ENCODE peak calls at places on chromosomes 11 and 22, in six cellular contexts. Z is effector memory CD4-positive, alpha-beta T cell; N is OCI-LY7; F is ovary; K is heart right ventricle; T is upper lobe of right lung. C is an unnamed sample.

GRCh38 chr22:17814084-17814483 is 39.8 kb upstream of the BID start:
- DNase-seq in N (no peak), F (no peak), Z (no peak), K (no peak), T (no peak), C (no peak)

GRCh38 chr22:26174280-26174679 is 5.0 kb downstream of the SEZ6L start:
- DNase-seq in T (no peak), N (no peak), K (no peak), Z (no peak), F (no peak), C (no peak)

GRCh38 chr11:88535266-88535665 is 197.7 kb upstream of the CTSC start:
- DNase-seq in F (no peak), Z (no peak), K (no peak), N (no peak), T (no peak), C (no peak)

GRCh38 chr11:85096939-85097338 is 530.2 kb downstream of the DLG2 start:
- DNase-seq in K (no peak), F (no peak), N (peak; percentile 51), T (no peak), Z (no peak), C (no peak)

GRCh38 chr11:5624489-5625278 is at the start of gene TRIM34:
- DNase-seq in N (peak; percentile 89), K (no peak), F (peak; percentile 53), Z (peak; percentile 50), T (no peak), C (no peak)

GRCh38 chr11:128704517-128704916 is 10.6 kb downstream of the FLI1 start:
- DNase-seq in Z (no peak), T (no peak), N (no peak), F (no peak), K (no peak), C (no peak)

GRCh38 chr22:47582067-47582466 is 819.6 kb downstream of the TBC1D22A start:
- DNase-seq in K (no peak), N (no peak), T (no peak), F (no peak), Z (no peak), C (no peak)

GRCh38 chr11:77619576-77620198 is 17.9 kb downstream of the CLNS1A start:
- DNase-seq in N (peak; percentile 67), F (no peak), K (no peak), T (no peak), Z (no peak), C (no peak)

GRCh38 chr22:31753634-31754471 is at the start of gene DEPDC5:
- DNase-seq in K (peak; percentile 98), T (peak; percentile 98), Z (peak; percentile 94), F (peak; percentile 97), N (peak; percentile 95), C (peak; percentile 98)

GRCh38 chr22:40392618-40393017 is 22.2 kb downstream of the SGSM3 start:
- DNase-seq in N (no peak), F (no peak), T (no peak), Z (no peak), K (no peak), C (no peak)

GRCh38 chr11:131906963-131907362 is 536.5 kb downstream of the NTM start:
- DNase-seq in N (no peak), K (no peak), Z (no peak), F (no peak), T (no peak), C (no peak)

DNA sequence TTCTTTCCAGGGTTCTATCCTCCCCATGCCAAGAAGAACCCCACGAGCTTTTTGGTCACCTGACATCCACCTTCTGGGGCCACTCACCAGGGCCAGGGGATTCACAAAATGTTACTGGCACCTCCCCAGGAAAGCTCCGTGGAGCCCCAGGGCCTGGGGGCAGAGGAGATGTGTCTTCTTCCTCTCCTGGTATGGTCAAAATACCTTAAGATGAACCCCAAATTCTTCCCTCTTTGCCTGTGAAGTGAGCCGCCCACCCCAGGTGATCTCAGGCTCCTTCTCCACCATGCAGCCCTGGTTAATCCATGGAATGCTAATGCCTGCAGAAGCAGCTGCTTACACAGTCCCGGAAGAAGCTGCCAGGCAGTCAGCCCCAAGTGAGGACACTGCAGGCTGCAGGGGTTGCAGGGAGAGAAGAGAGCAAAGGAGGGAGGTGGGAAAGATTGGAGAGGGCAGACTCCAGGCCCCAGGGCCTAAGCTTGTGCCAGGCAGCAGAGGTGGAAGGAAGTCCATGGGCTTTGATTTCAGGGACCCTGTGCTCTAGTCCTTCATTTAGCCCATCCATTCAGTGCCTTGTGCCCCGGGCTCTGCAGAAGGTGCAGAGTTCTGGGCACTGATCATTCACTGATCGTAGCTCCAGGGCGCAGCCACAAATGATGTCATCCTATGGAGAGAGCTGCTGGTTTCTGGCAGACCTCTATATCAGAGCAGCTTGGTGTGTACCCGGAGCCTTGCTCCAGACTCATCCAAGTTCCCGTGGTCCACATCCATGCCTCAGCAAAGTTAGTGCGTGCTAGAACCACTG is 127.9 kb upstream of the NECTIN1 start:
- DNase-seq in K (no peak), T (no peak), F (no peak), Z (no peak), N (no peak), C (no peak)
- H3K36me3 ChIP-seq in K (no peaks in the 10 kb centered on the region), T (no peaks in the 10 kb centered on the region), F (no peaks in the 10 kb centered on the region), Z (no peaks in the 10 kb centered on the region), N (no peaks in the 10 kb centered on the region), C (no peaks in the 10 kb centered on the region)

DNA sequence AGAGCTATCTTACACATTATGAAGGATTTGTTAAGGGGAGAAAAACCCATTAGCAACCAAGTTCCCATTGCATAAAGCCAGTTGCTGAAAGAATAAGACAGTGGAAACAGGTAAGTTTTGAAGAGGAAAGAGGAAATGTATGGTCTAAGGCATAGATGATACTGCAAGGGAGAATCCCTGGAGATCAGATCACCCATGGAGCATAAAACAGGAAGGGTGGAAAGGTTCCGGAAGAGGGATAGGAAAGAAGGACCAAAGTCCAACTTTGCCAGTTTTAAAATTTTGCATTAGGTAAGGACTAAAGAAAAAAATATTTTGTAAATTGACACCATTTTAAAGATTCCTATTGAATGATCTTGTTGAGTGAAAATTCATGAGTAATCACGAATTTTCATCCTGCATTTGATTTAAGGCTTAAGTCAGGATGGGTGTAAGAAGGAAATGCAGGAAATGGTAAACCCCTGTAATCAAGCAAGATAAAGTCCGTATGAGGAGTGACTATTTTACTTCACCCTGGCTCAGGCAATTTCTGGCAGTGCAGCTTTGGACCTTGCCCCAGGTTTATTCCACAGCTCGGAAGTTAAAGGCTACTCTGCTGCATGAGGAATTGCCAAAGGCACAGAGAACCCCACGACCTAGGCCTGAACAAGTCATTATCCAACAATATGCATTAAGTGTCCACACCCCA is 70.9 kb downstream of the CCDC34 start:
- DNase-seq in Z (no peak), K (no peak), F (no peak), T (no peak), N (no peak), C (no peak)
- H3K4me3 ChIP-seq in Z (no peak overlapping the region), K (no peak overlapping the region), F (no peak overlapping the region), T (no peak overlapping the region), N (no peak overlapping the region), C (no peak overlapping the region)

GRCh38 chr11:129884581-129884980 is 10.8 kb downstream of the NFRKB start:
- DNase-seq in K (no peak), T (no peak), Z (no peak), N (no peak), F (no peak), C (no peak)
- H3K36me3 ChIP-seq in K (peaks cover 76% of the 10 kb centered on the region), T (peaks cover 97% of the 10 kb centered on the region), Z (peaks cover 82% of the 10 kb centered on the region), N (peaks cover 99% of the 10 kb centered on the region), F (peaks cover 2% of the 10 kb centered on the region), C (peaks cover 100% of the 10 kb centered on the region)

GRCh38 chr22:36355894-36356293 is 31.9 kb downstream of the MYH9 start:
- DNase-seq in N (no peak), Z (no peak), K (no peak), F (no peak), T (no peak), C (no peak)
- H3K4me3 ChIP-seq in N (no peak overlapping the region), Z (no peak overlapping the region), K (peak overlapping the region; percentile 0), F (no peak overlapping the region), T (no peak overlapping the region), C (peak overlapping the region; percentile 28)

GRCh38 chr22:34278121-34278520 is 357.8 kb upstream of the LARGE1 start:
- DNase-seq in Z (no peak), K (no peak), F (no peak), N (no peak), T (no peak), C (peak; percentile 66)
- H3K36me3 ChIP-seq in Z (no peaks in the 10 kb centered on the region), K (no peaks in the 10 kb centered on the region), F (no peaks in the 10 kb centered on the region), N (no peaks in the 10 kb centered on the region), T (no peaks in the 10 kb centered on the region), C (no peaks in the 10 kb centered on the region)

DNA sequence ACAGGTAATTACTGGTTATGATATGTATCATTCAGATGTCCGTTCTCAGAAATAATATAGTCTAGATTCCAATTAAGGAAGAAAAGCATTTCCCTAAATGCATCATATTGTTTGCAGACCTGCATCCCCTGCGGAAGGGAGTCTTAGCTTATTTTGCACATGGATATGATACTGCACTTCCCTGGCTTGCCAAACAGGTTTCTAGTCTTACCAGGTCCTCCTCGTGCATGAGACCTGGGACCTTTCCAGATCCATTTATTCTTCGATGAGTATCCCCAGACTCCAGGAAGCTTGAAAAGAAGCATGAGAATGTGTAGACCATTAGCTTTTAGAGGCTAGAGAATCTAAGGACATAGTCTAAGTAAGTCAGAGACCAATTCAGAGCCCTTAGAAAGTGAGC is 30.6 kb downstream of the CYB5R2 start:
- DNase-seq in Z (no peak), F (no peak), T (no peak), K (no peak), N (no peak), C (no peak)
- H3K4me3 ChIP-seq in Z (no peak overlapping the region), F (no peak overlapping the region), T (no peak overlapping the region), K (no peak overlapping the region), N (no peak overlapping the region), C (no peak overlapping the region)

GRCh38 chr22:24043957-24044356 is 32.9 kb downstream of the CABIN1 start:
- DNase-seq in K (no peak), F (no peak), Z (no peak), N (no peak), T (no peak), C (no peak)
- H3K36me3 ChIP-seq in K (peaks cover 20% of the 10 kb centered on the region), F (no peaks in the 10 kb centered on the region), Z (peaks cover 70% of the 10 kb centered on the region), N (peaks cover 61% of the 10 kb centered on the region), T (peaks cover 64% of the 10 kb centered on the region), C (peaks cover 27% of the 10 kb centered on the region)

GRCh38 chr22:50016988-50017700 is 4.6 kb upstream of the IL17REL start:
- DNase-seq in K (no peak), N (no peak), Z (peak; percentile 55), F (no peak), T (no peak), C (no peak)

GRCh38 chr22:50016308-50016987 is 3.9 kb upstream of the IL17REL start:
- DNase-seq in N (no peak), F (no peak), T (peak; percentile 62), Z (no peak), K (no peak), C (no peak)

GRCh38 chr22:50015451-50016307 is 3.1 kb upstream of the IL17REL start:
- DNase-seq in F (peak; percentile 18), K (no peak), Z (no peak), N (no peak), T (peak; percentile 54), C (no peak)

GRCh38 chr22:50014053-50014501 is 1.5 kb upstream of the IL17REL start:
- DNase-seq in F (no peak), K (no peak), N (no peak), Z (no peak), T (peak; percentile 59), C (no peak)

GRCh38 chr22:50014655-50015401 is 2.3 kb upstream of the IL17REL start:
- DNase-seq in K (no peak), Z (no peak), T (peak; percentile 62), N (no peak), F (no peak), C (no peak)
- H3K4me3 ChIP-seq in K (no peak overlapping the region), Z (peak overlapping the region; percentile 25), T (no peak overlapping the region), N (no peak overlapping the region), F (no peak overlapping the region), C (no peak overlapping the region)